ENCODE peak calls at places on chromosome 1, in nine cellular contexts. O is activated CD4-positive, alpha-beta T cell treated with anti-CD3 and anti-CD28 coated beads for 24 hours; J is EL; K is hepatocyte; D is fibroblast of lung; G is T-helper 2 cell; W is non-pigmented ciliary epithelial cell; S is AML-193; P is K562. U is an unnamed sample.

GRCh38 chr1:163561570-163562295 is 240.0 kb downstream of the NUF2 start:
- DNase-seq in D (peak), K (peak), J (peak), G (no peak), O (no peak), P (no peak), W (peak), S (no peak), U (no peak)

GRCh38 chr1:154351363-154352068 is 26.2 kb downstream of the ATP8B2 start:
- DNase-seq in K (peak), O (no peak), D (no peak), W (no peak), S (no peak), G (no peak), J (no peak), P (no peak), U (no peak)

GRCh38 chr1:69568435-69569280 is 936 bp downstream of the LRRC7 start:
- DNase-seq in P (peak), G (no peak), J (no peak), K (no peak), W (no peak), S (no peak), O (no peak), D (peak), U (peak)

GRCh38 chr1:187641463-187641862 is 812.7 kb downstream of the PLA2G4A start:
- DNase-seq in P (no peak), D (no peak), J (no peak), O (no peak), S (no peak), W (no peak), G (no peak), K (peak), U (no peak)

GRCh38 chr1:1326075-1326605 is 1.5 kb downstream of the CPTP start:
- DNase-seq in G (no peak), W (no peak), S (no peak), D (no peak), K (no peak), O (no peak), J (no peak), P (no peak), U (no peak)

GRCh38 chr1:232317336-232317735 is 312.6 kb downstream of the SIPA1L2 start:
- DNase-seq in K (no peak), P (no peak), J (no peak), S (no peak), W (no peak), G (no peak), D (no peak), O (no peak), U (no peak)

GRCh38 chr1:47189844-47190562 is at the start of gene PDZK1IP1:
- DNase-seq in S (no peak), D (peak), W (no peak), G (no peak), J (peak), P (peak), K (peak), O (no peak), U (peak)

GRCh38 chr1:86914998-86915736 is 732 bp downstream of the HS2ST1 start:
- DNase-seq in O (peak), D (peak), P (no peak), S (peak), G (peak), J (peak), W (peak), K (peak), U (peak)

GRCh38 chr1:160125761-160126160 is 10.2 kb downstream of the ATP1A2 start:
- DNase-seq in P (no peak), W (no peak), D (peak), G (no peak), J (peak), K (no peak), S (no peak), O (no peak), U (no peak)

GRCh38 chr1:223831755-223832636 is 13.8 kb downstream of the TP53BP2 start:
- DNase-seq in G (no peak), P (no peak), O (no peak), D (peak), J (peak), S (peak), W (no peak), K (no peak), U (no peak)

GRCh38 chr1:177065430-177065829 is 99.1 kb downstream of the ASTN1 start:
- DNase-seq in D (no peak), J (no peak), W (no peak), O (no peak), G (no peak), S (no peak), K (no peak), P (no peak), U (no peak)

GRCh38 chr1:87941292-87941946 is 612.7 kb downstream of the LMO4 start:
- DNase-seq in G (no peak), O (no peak), J (no peak), D (no peak), S (no peak), P (no peak), K (no peak), W (no peak), U (no peak)

GRCh38 chr1:78668427-78668826 is 18.8 kb downstream of the IFI44 start:
- DNase-seq in S (no peak), W (no peak), O (no peak), G (no peak), D (no peak), J (no peak), K (no peak), P (no peak), U (no peak)

GRCh38 chr1:82177190-82177589 is 376.5 kb downstream of the ADGRL2 start:
- DNase-seq in P (no peak), S (no peak), O (no peak), J (no peak), D (peak), K (peak), G (no peak), W (no peak), U (no peak)

GRCh38 chr1:16009030-16009460 is 5.0 kb downstream of the SRARP start:
- DNase-seq in P (peak), O (peak), K (peak), D (peak), J (peak), S (no peak), W (no peak), G (peak), U (peak)

U was measured in ovary.